ENCODE peak calls at places on chromosomes 16 and 17, in ten cellular contexts. H, I, W, A, M, J, O, X, F and R are unnamed samples.

GRCh38 chr17:76262732-76263344 is 2.3 kb upstream of the UBALD2 start:
- DNase-seq in H (no peak), I (no peak), W (no peak), A (no peak), M (no peak), J (no peak), O (no peak), X (no peak), F (no peak), R (peak; percentile 67)

GRCh38 chr17:62869885-62870580 is 61.9 kb upstream of the MARCHF10 start:
- DNase-seq in H (no peak), I (no peak), W (peak; percentile 22), A (no peak), M (no peak), J (peak; percentile 46), O (no peak), X (peak; percentile 88), F (no peak), R (no peak)

GRCh38 chr16:88646345-88647034 is 4.4 kb downstream of the CYBA start:
- DNase-seq in H (no peak), I (no peak), W (no peak), A (peak; percentile 13), M (no peak), J (no peak), O (no peak), X (no peak), F (no peak), R (no peak)

GRCh38 chr17:48484256-48484655 is 46.6 kb downstream of the HOXB1 start:
- DNase-seq in H (no peak), I (peak; percentile 62), W (no peak), A (no peak), M (no peak), J (no peak), O (no peak), X (peak; percentile 76), F (no peak), R (no peak)

GRCh38 chr16:24685539-24686432 is 43.7 kb upstream of the TNRC6A start:
- DNase-seq in H (no peak), I (peak; percentile 83), W (no peak), A (peak; percentile 68), M (no peak), J (peak; percentile 65), O (no peak), X (peak; percentile 82), F (no peak), R (no peak)

GRCh38 chr17:57538730-57539456 is 206.2 kb downstream of the CCDC182 start:
- DNase-seq in H (no peak), I (no peak), W (no peak), A (no peak), M (no peak), J (no peak), O (no peak), X (no peak), F (no peak), R (no peak)

GRCh38 chr16:88781140-88782077 is 3.6 kb downstream of the PIEZO1 start:
- DNase-seq in H (no peak), I (no peak), W (no peak), A (no peak), M (no peak), J (no peak), O (peak; percentile 61), X (no peak), F (peak; percentile 45), R (no peak)

GRCh38 chr17:38620551-38621277 is 15.0 kb upstream of the SRCIN1 start:
- DNase-seq in H (no peak), I (no peak), W (no peak), A (no peak), M (peak; percentile 2), J (no peak), O (no peak), X (no peak), F (no peak), R (no peak)

GRCh38 chr17:50918071-50918932 is 52.1 kb upstream of the TOB1 start:
- DNase-seq in H (no peak), I (no peak), W (no peak), A (peak; percentile 48), M (no peak), J (peak; percentile 26), O (no peak), X (no peak), F (no peak), R (no peak)

GRCh38 chr16:3937066-3937875 is 56.8 kb upstream of the CREBBP start:
- DNase-seq in H (no peak), I (no peak), W (no peak), A (no peak), M (no peak), J (no peak), O (no peak), X (no peak), F (no peak), R (no peak)

GRCh38 chr17:29592850-29593545 is at the start of gene ANKRD13B:
- DNase-seq in H (no peak), I (no peak), W (peak; percentile 75), A (peak; percentile 69), M (no peak), J (peak; percentile 84), O (peak; percentile 43), X (no peak), F (no peak), R (peak; percentile 43)

GRCh38 chr17:16820161-16820877 is 130.3 kb downstream of the CCDC144A start:
- DNase-seq in H (no peak), I (no peak), W (no peak), A (peak; percentile 49), M (no peak), J (no peak), O (no peak), X (no peak), F (no peak), R (no peak)